ENCODE peak calls at places on chromosomes 1 and 21, in six cellular contexts. N, E, P, Q, O and C are unnamed samples. For H3K4me1, the result is how much of the 10 kb centered on the place peaks cover.

GRCh38 chr1:17630048-17630830 is 90.7 kb downstream of the ARHGEF10L start:
- DNase-seq in N (peak), E (no peak), P (peak), Q (peak), O (no peak), C (no peak)

GRCh38 chr1:225498539-225499135 is 70.8 kb upstream of the LBR start:
- DNase-seq in N (no peak), E (no peak), P (no peak), Q (no peak), O (no peak), C (no peak)

GRCh38 chr1:156936721-156937220 is 16.3 kb downstream of the LRRC71 start:
- DNase-seq in N (peak), E (no peak), P (no peak), Q (no peak), O (no peak), C (no peak)

GRCh38 chr1:230632273-230632873 is 9.9 kb upstream of the COG2 start:
- DNase-seq in N (no peak), E (no peak), P (no peak), Q (no peak), O (no peak), C (no peak)

GRCh38 chr1:240212552-240212951 is 120.9 kb downstream of the FMN2 start:
- DNase-seq in N (no peak), E (no peak), P (no peak), Q (no peak), O (no peak), C (no peak)

GRCh38 chr21:41943468-41944250 is 10.2 kb downstream of the C2CD2 start:
- DNase-seq in N (peak), E (no peak), P (no peak), Q (no peak), O (no peak), C (no peak)

GRCh38 chr1:201708691-201709090 is 120.3 kb upstream of the IPO9 start:
- DNase-seq in N (no peak), E (no peak), P (no peak), Q (no peak), O (no peak), C (no peak)

GRCh38 chr1:23742670-23743286 is 493 bp upstream of the ELOA start:
- DNase-seq in N (peak), E (no peak), P (no peak), Q (peak), O (no peak), C (no peak)

GRCh38 chr1:11131816-11132215 is 32.1 kb upstream of the EXOSC10 start:
- DNase-seq in N (no peak), E (no peak), P (no peak), Q (no peak), O (no peak), C (no peak)

GRCh38 chr1:230821346-230821745 is 47.0 kb downstream of the C1orf198 start:
- DNase-seq in N (no peak), E (no peak), P (no peak), Q (no peak), O (no peak), C (no peak)

GRCh38 chr1:11749203-11749689 is 12.7 kb upstream of the C1orf167 start:
- DNase-seq in N (no peak), E (peak), P (no peak), Q (peak), O (no peak), C (peak)

GRCh38 chr1:189500777-189501176 is 976.9 kb downstream of the BRINP3 start:
- DNase-seq in N (no peak), E (no peak), P (no peak), Q (no peak), O (no peak), C (no peak)

GRCh38 chr1:20229191-20229590 is 42.9 kb upstream of the PLA2G2C start:
- DNase-seq in N (no peak), E (no peak), P (no peak), Q (no peak), O (no peak), C (no peak)

GRCh38 chr1:11862890-11863289 is 4.1 kb upstream of the NPPB start:
- DNase-seq in N (no peak), E (no peak), P (no peak), Q (no peak), O (no peak), C (no peak)

GRCh38 chr1:116273042-116273783 is 99.8 kb upstream of the ATP1A1 start:
- DNase-seq in N (no peak), E (no peak), P (no peak), Q (no peak), O (no peak), C (no peak)

GRCh38 chr1:227549892-227550291 is 13.5 kb upstream of the ZNF678 start:
- DNase-seq in N (no peak), E (no peak), P (no peak), Q (no peak), O (no peak), C (no peak)

GRCh38 chr1:17635811-17636210 is 96.3 kb downstream of the ARHGEF10L start:
- DNase-seq in N (no peak), E (no peak), P (peak), Q (peak), O (no peak), C (no peak)

GRCh38 chr1:32330558-32331127 is 5.4 kb downstream of the MARCKSL1 start:
- DNase-seq in N (peak), E (no peak), P (no peak), Q (no peak), O (no peak), C (no peak)

GRCh38 chr1:9909222-9910046 is 635 bp downstream of the CTNNBIP1 start:
- DNase-seq in N (peak), E (peak), P (peak), Q (peak), O (peak), C (peak)

GRCh38 chr1:44740179-44740617 is 561 bp downstream of the KIF2C start:
- DNase-seq in N (no peak), E (no peak), P (no peak), Q (no peak), O (no peak), C (no peak)

GRCh38 chr1:6260433-6260934 is 414 bp downstream of the GPR153 start:
- DNase-seq in N (no peak), E (peak), P (no peak), Q (no peak), O (no peak), C (peak)

GRCh38 chr21:37863842-37864241 is 52.4 kb downstream of the KCNJ6 start:
- DNase-seq in N (no peak), E (no peak), P (peak), Q (peak), O (no peak), C (no peak)

GRCh38 chr1:228185641-228185965 is 20.0 kb downstream of the IBA57 start:
- DNase-seq in N (peak), E (peak), P (no peak), Q (no peak), O (no peak), C (no peak)

GRCh38 chr1:25796807-25797458 is 3.1 kb upstream of the SELENON start:
- DNase-seq in N (peak), E (peak), P (peak), Q (peak), O (peak), C (peak)

GRCh38 chr1:200448034-200448762 is 38.4 kb upstream of the ZNF281 start:
- DNase-seq in N (no peak), E (no peak), P (no peak), Q (no peak), O (no peak), C (no peak)

GRCh38 chr1:116501041-116501869 is 69.6 kb downstream of the CD58 start:
- DNase-seq in N (no peak), E (no peak), P (no peak), Q (no peak), O (no peak), C (no peak)

GRCh38 chr1:8347635-8348034 is 29.7 kb downstream of the SLC45A1 start:
- DNase-seq in N (no peak), E (no peak), P (no peak), Q (no peak), O (no peak), C (no peak)

GRCh38 chr1:156135930-156136871 is 17.2 kb upstream of the SEMA4A start:
- DNase-seq in N (peak), E (no peak), P (no peak), Q (no peak), O (no peak), C (no peak)

GRCh38 chr1:222592171-222592570 is 2.4 kb upstream of the TAF1A start:
- DNase-seq in N (no peak), E (no peak), P (no peak), Q (no peak), O (no peak), C (no peak)

GRCh38 chr1:232333419-232333767 is 296.5 kb downstream of the SIPA1L2 start:
- DNase-seq in N (no peak), E (no peak), P (no peak), Q (no peak), O (no peak), C (no peak)

GRCh38 chr1:160068231-160068630 is 1.7 kb downstream of the KCNJ10 start:
- DNase-seq in N (no peak), E (no peak), P (no peak), Q (no peak), O (no peak), C (no peak)

GRCh38 chr1:113678159-113678469 is 81.2 kb downstream of the PHTF1 start:
- DNase-seq in N (no peak), E (no peak), P (no peak), Q (no peak), O (no peak), C (no peak)

GRCh38 chr1:207861442-207862177 is 49.3 kb downstream of the CD34 start:
- DNase-seq in N (no peak), E (peak), P (peak), Q (no peak), O (no peak), C (peak)

GRCh38 chr1:88825721-88826120 is 65.6 kb downstream of the GTF2B start:
- DNase-seq in N (no peak), E (no peak), P (no peak), Q (no peak), O (no peak), C (no peak)

GRCh38 chr21:26715878-26716506 is 129.2 kb downstream of the ADAMTS1 start:
- DNase-seq in N (no peak), E (no peak), P (no peak), Q (peak), O (no peak), C (no peak)

DNA sequence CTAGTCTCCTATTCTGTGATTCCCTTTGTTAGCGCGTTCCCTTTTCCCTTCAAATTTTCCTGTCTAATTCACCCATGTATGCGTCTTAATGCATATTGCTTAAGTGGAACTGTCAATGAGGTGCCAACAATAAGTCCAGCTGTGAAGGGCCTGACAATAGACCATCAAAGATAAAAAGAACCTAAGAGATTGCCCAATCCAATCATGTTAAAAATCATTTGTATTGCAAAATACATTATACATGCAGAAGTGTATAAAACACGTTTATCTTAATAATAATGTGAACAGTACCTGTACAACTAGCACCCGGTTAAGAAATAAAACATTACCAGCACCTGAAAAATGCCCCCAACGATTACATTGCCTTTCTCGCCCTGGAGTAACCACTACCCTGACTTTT is 743 bp upstream of the SPATA6 start:
- DNase-seq in N (no peak), E (no peak), P (no peak), Q (no peak), O (no peak), C (no peak)
- H3K4me3 ChIP-seq in N (peak), E (peak), P (peak), Q (peak), O (peak), C (peak)

GRCh38 chr1:61428146-61428545 is 296.8 kb downstream of the TM2D1 start:
- DNase-seq in N (no peak), E (no peak), P (no peak), Q (no peak), O (no peak), C (no peak)
- H3K4me1 ChIP-seq in N (under half), E (under half), P (under half), Q (under half), O (under half), C (under half)

GRCh38 chr1:46638921-46639320 is 22.3 kb upstream of the MOB3C start:
- DNase-seq in N (no peak), E (no peak), P (no peak), Q (no peak), O (no peak), C (no peak)
- H3K27ac ChIP-seq in N (no peak), E (no peak), P (peak), Q (no peak), O (no peak), C (no peak)

DNA sequence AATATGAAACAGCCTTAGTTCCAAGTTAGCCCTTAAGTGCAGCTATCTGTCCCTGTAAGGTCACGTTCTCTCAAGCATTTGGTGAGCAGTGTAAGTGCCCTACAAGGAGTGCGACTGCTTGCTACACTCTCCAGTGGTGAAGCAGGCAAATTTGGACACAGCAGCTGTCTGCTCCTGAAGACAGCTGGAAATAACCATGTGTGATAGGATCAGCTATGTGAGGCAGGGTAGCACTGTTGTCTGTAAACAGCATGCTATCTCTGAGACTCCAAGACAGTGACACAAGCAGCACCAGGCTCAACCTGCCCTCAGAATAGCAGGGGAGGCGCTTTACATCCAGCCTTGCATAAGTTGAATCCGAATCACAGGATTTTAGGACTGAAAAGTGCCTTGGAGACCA is 134.6 kb upstream of the NRIP1 start:
- DNase-seq in N (no peak), E (no peak), P (no peak), Q (no peak), O (no peak), C (no peak)
- H3K4me3 ChIP-seq in N (no peak), E (no peak), P (no peak), Q (no peak), O (no peak), C (no peak)

DNA sequence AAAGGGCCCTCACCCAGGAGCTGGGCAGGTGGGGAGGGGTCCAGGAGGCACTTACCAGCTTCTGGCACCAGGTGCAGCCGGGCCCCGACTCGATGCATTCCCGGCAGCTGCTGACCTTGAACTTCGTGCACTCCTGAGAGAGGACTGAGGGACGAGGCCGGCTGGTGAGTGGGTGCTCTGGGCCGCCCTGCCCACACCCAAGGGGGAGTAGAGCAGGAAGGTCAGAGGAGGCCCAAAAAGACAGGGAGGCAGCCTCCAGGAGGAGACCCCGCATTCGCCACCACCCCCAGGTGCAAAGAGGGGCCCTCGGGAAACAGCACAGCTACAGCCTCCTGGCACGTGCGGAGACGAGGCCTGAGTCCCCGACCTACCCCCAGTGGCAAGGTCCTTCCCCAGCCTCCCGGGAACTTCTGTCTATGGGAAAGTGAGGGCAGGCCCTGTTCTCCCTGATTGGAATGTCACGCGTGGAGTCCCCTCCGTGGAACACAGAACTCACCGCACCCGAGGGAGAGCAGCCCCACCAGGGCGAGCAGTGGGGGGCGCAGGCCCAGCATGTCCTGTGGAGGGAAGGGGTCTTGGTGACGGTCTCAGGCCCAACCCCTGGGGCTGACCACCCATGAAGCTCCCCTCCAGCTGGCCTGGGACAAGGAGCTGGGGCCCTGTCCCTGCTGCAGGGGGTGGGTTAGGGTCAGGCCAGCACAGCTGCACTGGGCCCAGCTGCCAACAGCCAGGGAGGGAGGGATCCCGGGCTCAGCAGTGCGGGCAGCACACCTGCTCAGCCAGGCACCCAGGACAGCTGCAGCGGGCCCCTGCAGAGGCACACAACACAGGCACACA is 10.3 kb downstream of the ITGB2 start:
- DNase-seq in N (no peak), E (no peak), P (no peak), Q (no peak), O (no peak), C (no peak)
- H3K4me1 ChIP-seq in N (under half), E (half or more), P (under half), Q (half or more), O (under half), C (half or more)